ENCODE peak calls at places on chromosomes 7 and 10, in seven cellular contexts. N, H, M, Z, F, D and B are unnamed samples.

GRCh38 chr7:92955081-92955480 is 118.7 kb upstream of the CDK6 start:
- DNase-seq in N (no peak), H (no peak), M (no peak), Z (no peak), F (no peak), D (no peak), B (no peak)

GRCh38 chr7:85021090-85021704 is 165.7 kb downstream of the SEMA3D start:
- DNase-seq in N (peak; percentile 28), H (no peak), M (no peak), Z (no peak), F (no peak), D (peak; percentile 31), B (peak; percentile 31)

GRCh38 chr10:7230956-7231355 is 179.9 kb downstream of the SFMBT2 start:
- DNase-seq in N (no peak), H (no peak), M (no peak), Z (no peak), F (no peak), D (peak; percentile 28), B (peak; percentile 29)

GRCh38 chr7:130086938-130087337 is 16.6 kb downstream of the KLHDC10 start:
- DNase-seq in N (no peak), H (no peak), M (no peak), Z (no peak), F (no peak), D (no peak), B (no peak)

GRCh38 chr10:88293073-88293472 is 290.0 kb downstream of the RNLS start:
- DNase-seq in N (peak; percentile 44), H (no peak), M (no peak), Z (no peak), F (no peak), D (peak; percentile 29), B (peak; percentile 11)

GRCh38 chr7:138773817-138774216 is 24.0 kb upstream of the TMEM213 start:
- DNase-seq in N (no peak), H (peak; percentile 64), M (no peak), Z (no peak), F (no peak), D (no peak), B (no peak)

GRCh38 chr10:103244663-103245271 is 920 bp upstream of the RPEL1 start:
- DNase-seq in N (peak; percentile 91), H (peak; percentile 70), M (no peak), Z (peak; percentile 58), F (peak; percentile 70), D (peak; percentile 81), B (peak; percentile 85)

GRCh38 chr7:89988070-89988469 is 166.2 kb upstream of the STEAP1 start:
- DNase-seq in N (no peak), H (no peak), M (no peak), Z (no peak), F (no peak), D (no peak), B (no peak)

GRCh38 chr10:29834990-29835569 is 200.3 kb upstream of the SVIL start:
- DNase-seq in N (peak; percentile 53), H (no peak), M (no peak), Z (no peak), F (no peak), D (peak; percentile 50), B (peak; percentile 83)

GRCh38 chr7:44100458-44101303 is 3.5 kb upstream of the AEBP1 start:
- DNase-seq in N (peak; percentile 69), H (no peak), M (peak; percentile 79), Z (no peak), F (no peak), D (peak; percentile 78), B (peak; percentile 76)

GRCh38 chr10:80460399-80461207 is 6.5 kb downstream of the TSPAN14 start:
- DNase-seq in N (peak; percentile 49), H (peak; percentile 95), M (no peak), Z (no peak), F (peak; percentile 87), D (peak; percentile 63), B (peak; percentile 43)

GRCh38 chr7:134362587-134363483 is 46.1 kb upstream of the SLC35B4 start:
- DNase-seq in N (peak; percentile 70), H (no peak), M (no peak), Z (no peak), F (no peak), D (peak; percentile 18), B (peak; percentile 69)

GRCh38 chr7:83850037-83850619 is 201.2 kb upstream of the SEMA3E start:
- DNase-seq in N (peak; percentile 17), H (no peak), M (no peak), Z (no peak), F (no peak), D (no peak), B (peak; percentile 5)

GRCh38 chr7:124032369-124033092 is at the start of gene TMEM229A:
- DNase-seq in N (peak; percentile 14), H (peak; percentile 47), M (peak; percentile 7), Z (peak; percentile 77), F (peak; percentile 36), D (peak; percentile 28), B (peak; percentile 7)

GRCh38 chr10:56109454-56109853 is 251.6 kb downstream of the ZWINT start:
- DNase-seq in N (no peak), H (no peak), M (no peak), Z (no peak), F (no peak), D (no peak), B (no peak)

GRCh38 chr7:34064511-34065158 is 159.3 kb downstream of the BMPER start:
- DNase-seq in N (peak; percentile 50), H (no peak), M (no peak), Z (no peak), F (no peak), D (peak; percentile 67), B (peak; percentile 59)

GRCh38 chr10:100340948-100341847 is 5.8 kb upstream of the SCD start:
- DNase-seq in N (peak; percentile 44), H (no peak), M (no peak), Z (no peak), F (peak; percentile 77), D (no peak), B (peak; percentile 43)

GRCh38 chr10:79483948-79484347 is 28.4 kb upstream of the EIF5AL1 start:
- DNase-seq in N (peak; percentile 84), H (no peak), M (no peak), Z (no peak), F (no peak), D (peak; percentile 54), B (peak; percentile 82)

GRCh38 chr7:35753761-35754603 is 46.9 kb upstream of the SEPTIN7 start:
- DNase-seq in N (peak; percentile 88), H (no peak), M (no peak), Z (peak; percentile 25), F (no peak), D (peak; percentile 66), B (peak; percentile 33)

GRCh38 chr10:85665661-85666060 is 700.9 kb downstream of the GRID1 start:
- DNase-seq in N (no peak), H (no peak), M (no peak), Z (no peak), F (no peak), D (no peak), B (no peak)

GRCh38 chr7:102883098-102883860 is 29.5 kb upstream of the LRRC17 start:
- DNase-seq in N (peak; percentile 57), H (no peak), M (no peak), Z (no peak), F (no peak), D (peak; percentile 76), B (peak; percentile 84)

GRCh38 chr7:149683898-149684297 is 89.5 kb downstream of the ZNF467 start:
- DNase-seq in N (no peak), H (no peak), M (no peak), Z (no peak), F (no peak), D (no peak), B (no peak)

GRCh38 chr7:79979437-79979836 is 155.2 kb upstream of the GNAI1 start:
- DNase-seq in N (peak; percentile 51), H (no peak), M (no peak), Z (no peak), F (no peak), D (peak; percentile 92), B (peak; percentile 67)

DNA sequence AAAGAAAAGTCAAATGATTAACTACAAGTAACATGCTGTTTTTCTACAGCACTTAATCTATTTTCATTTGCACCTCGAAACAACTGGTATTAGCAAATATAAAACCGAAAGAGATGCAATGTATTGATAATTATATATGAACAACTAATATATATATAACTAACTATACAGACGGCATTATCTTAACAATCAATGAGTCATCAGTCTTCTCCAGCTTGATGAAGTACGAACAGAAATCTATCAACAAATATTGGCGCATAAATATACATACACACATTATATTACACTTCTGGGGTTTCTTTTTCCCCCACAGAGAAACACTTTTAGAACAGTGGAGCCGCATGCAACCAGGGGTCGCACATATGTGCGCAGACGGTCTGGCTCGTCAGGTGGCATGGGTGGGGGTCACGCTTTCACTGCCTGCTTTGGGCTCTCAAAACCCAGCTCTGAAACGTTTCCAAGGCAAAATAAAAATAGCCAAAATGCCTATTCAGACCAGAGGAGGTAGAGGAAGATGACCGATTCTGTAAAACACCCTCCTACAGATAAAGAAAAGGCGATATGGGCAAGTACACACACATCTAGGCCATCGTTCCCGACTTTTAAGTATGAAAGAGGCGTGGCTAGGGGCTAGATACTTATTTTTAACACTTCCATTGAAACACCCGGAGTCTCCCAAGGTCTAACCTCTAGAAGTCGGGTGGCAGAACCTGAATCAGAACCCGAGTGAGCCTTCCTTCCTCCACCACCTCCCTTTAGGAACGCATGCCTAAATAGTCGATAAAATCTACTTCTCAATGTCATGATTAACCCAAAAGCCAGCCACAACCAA is 1.6 kb downstream of the ARHGAP12 start:
- DNase-seq in N (no peak), H (no peak), M (no peak), Z (no peak), F (no peak), D (no peak), B (no peak)
- TF ChIP-seq CTCF in N (no peak), H (no peak), M (no peak), Z (no peak), F (no peak), D (no peak), B (no peak)

GRCh38 chr7:157239571-157240270 is 97.1 kb upstream of the DNAJB6 start:
- DNase-seq in N (no peak), H (no peak), M (no peak), Z (no peak), F (no peak), D (no peak), B (no peak)
- TF ChIP-seq CTCF in N (no peak), H (no peak), M (no peak), Z (peak; percentile 2), F (no peak), D (no peak), B (no peak)

DNA sequence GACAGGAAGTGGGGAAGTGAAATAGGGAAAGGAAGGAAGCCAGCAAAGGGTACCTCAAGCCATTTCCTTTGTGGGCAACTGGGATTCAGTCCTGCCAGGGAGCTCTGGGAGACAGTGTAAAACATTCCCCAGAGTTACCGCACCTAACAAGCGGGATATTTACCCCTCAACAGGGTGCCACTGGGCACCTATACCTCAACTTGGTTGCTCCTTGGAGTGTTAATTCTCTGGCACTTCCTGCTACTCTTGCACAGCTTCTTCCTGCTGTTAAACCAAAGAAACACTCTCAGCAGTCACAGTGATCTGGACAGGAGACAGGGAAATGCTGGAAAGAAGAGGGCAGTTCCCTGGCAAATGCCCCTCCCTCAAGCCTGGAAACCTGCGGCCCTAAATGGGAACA is 151.3 kb downstream of the REEP3 start:
- DNase-seq in N (no peak), H (no peak), M (no peak), Z (no peak), F (no peak), D (no peak), B (no peak)
- TF ChIP-seq CTCF in N (no peak), H (no peak), M (no peak), Z (no peak), F (no peak), D (no peak), B (no peak)

GRCh38 chr10:104617831-104618230 is 23.3 kb upstream of the SORCS3 start:
- DNase-seq in N (no peak), H (no peak), M (no peak), Z (no peak), F (no peak), D (no peak), B (no peak)

GRCh38 chr10:104622175-104622574 is 18.9 kb upstream of the SORCS3 start:
- DNase-seq in N (no peak), H (no peak), M (no peak), Z (no peak), F (no peak), D (no peak), B (no peak)

GRCh38 chr10:104622598-104623209 is 18.4 kb upstream of the SORCS3 start:
- DNase-seq in N (no peak), H (peak; percentile 39), M (no peak), Z (no peak), F (no peak), D (no peak), B (peak; percentile 8)
- TF ChIP-seq CTCF in N (peak; percentile 8), H (no peak), M (peak; percentile 65), Z (peak; percentile 28), F (no peak), D (no peak), B (peak; percentile 48)